ENCODE peak calls at places on chromosome 7, in eight cellular contexts. One of them, this sample, is unnamed.

GRCh38 chr7:139043823-139044812 is 8.3 kb upstream of the ZC3HAV1L start:
- DNase-seq in activated CD4-positive, alpha-beta T cell treated with anti-CD3 and anti-CD28 coated beads for 36 hours: peak
- DNase-seq in fibroblast of lung: no peak
- DNase-seq in D341Med: no peak
- DNase-seq in mammary epithelial cell: peak
- DNase-seq in H54: no peak
- DNase-seq in astrocyte of the hippocampus: no peak
- DNase-seq in activated CD8-positive, alpha-beta memory T cell treated with anti-CD3 and anti-CD28 coated beads for 4 hours: peak
- DNase-seq in this sample: peak

GRCh38 chr7:157224627-157225026 is 85.9 kb downstream of the UBE3C start:
- DNase-seq in activated CD8-positive, alpha-beta memory T cell treated with anti-CD3 and anti-CD28 coated beads for 4 hours: no peak
- DNase-seq in D341Med: no peak
- DNase-seq in fibroblast of lung: peak
- DNase-seq in activated CD4-positive, alpha-beta T cell treated with anti-CD3 and anti-CD28 coated beads for 36 hours: no peak
- DNase-seq in mammary epithelial cell: no peak
- DNase-seq in H54: no peak
- DNase-seq in astrocyte of the hippocampus: peak
- DNase-seq in this sample: no peak

GRCh38 chr7:108448777-108449576 is 7.3 kb downstream of the NRCAM start:
- DNase-seq in D341Med: peak
- DNase-seq in astrocyte of the hippocampus: peak
- DNase-seq in H54: no peak
- DNase-seq in activated CD4-positive, alpha-beta T cell treated with anti-CD3 and anti-CD28 coated beads for 36 hours: no peak
- DNase-seq in activated CD8-positive, alpha-beta memory T cell treated with anti-CD3 and anti-CD28 coated beads for 4 hours: no peak
- DNase-seq in mammary epithelial cell: no peak
- DNase-seq in fibroblast of lung: peak
- DNase-seq in this sample: no peak

GRCh38 chr7:30984359-30985107 is 20.8 kb downstream of the GHRHR start:
- DNase-seq in astrocyte of the hippocampus: peak
- DNase-seq in activated CD8-positive, alpha-beta memory T cell treated with anti-CD3 and anti-CD28 coated beads for 4 hours: no peak
- DNase-seq in D341Med: no peak
- DNase-seq in fibroblast of lung: peak
- DNase-seq in mammary epithelial cell: peak
- DNase-seq in H54: peak
- DNase-seq in activated CD4-positive, alpha-beta T cell treated with anti-CD3 and anti-CD28 coated beads for 36 hours: no peak
- DNase-seq in this sample: no peak

GRCh38 chr7:151837285-151838042 is 39.5 kb downstream of the PRKAG2 start:
- DNase-seq in mammary epithelial cell: no peak
- DNase-seq in H54: no peak
- DNase-seq in activated CD4-positive, alpha-beta T cell treated with anti-CD3 and anti-CD28 coated beads for 36 hours: no peak
- DNase-seq in D341Med: peak
- DNase-seq in astrocyte of the hippocampus: peak
- DNase-seq in activated CD8-positive, alpha-beta memory T cell treated with anti-CD3 and anti-CD28 coated beads for 4 hours: no peak
- DNase-seq in fibroblast of lung: no peak
- DNase-seq in this sample: no peak

GRCh38 chr7:503575-504111 is 16.0 kb downstream of the PDGFA start:
- DNase-seq in activated CD8-positive, alpha-beta memory T cell treated with anti-CD3 and anti-CD28 coated beads for 4 hours: no peak
- DNase-seq in H54: no peak
- DNase-seq in mammary epithelial cell: no peak
- DNase-seq in fibroblast of lung: no peak
- DNase-seq in D341Med: no peak
- DNase-seq in astrocyte of the hippocampus: no peak
- DNase-seq in activated CD4-positive, alpha-beta T cell treated with anti-CD3 and anti-CD28 coated beads for 36 hours: no peak
- DNase-seq in this sample: no peak

GRCh38 chr7:156152380-156152779 is 340.1 kb upstream of the SHH start:
- DNase-seq in H54: no peak
- DNase-seq in activated CD8-positive, alpha-beta memory T cell treated with anti-CD3 and anti-CD28 coated beads for 4 hours: no peak
- DNase-seq in D341Med: no peak
- DNase-seq in astrocyte of the hippocampus: no peak
- DNase-seq in mammary epithelial cell: no peak
- DNase-seq in fibroblast of lung: peak
- DNase-seq in activated CD4-positive, alpha-beta T cell treated with anti-CD3 and anti-CD28 coated beads for 36 hours: no peak
- DNase-seq in this sample: no peak

GRCh38 chr7:139807009-139807408 is 22.1 kb upstream of the TBXAS1 start:
- DNase-seq in activated CD8-positive, alpha-beta memory T cell treated with anti-CD3 and anti-CD28 coated beads for 4 hours: no peak
- DNase-seq in astrocyte of the hippocampus: no peak
- DNase-seq in activated CD4-positive, alpha-beta T cell treated with anti-CD3 and anti-CD28 coated beads for 36 hours: no peak
- DNase-seq in D341Med: no peak
- DNase-seq in H54: no peak
- DNase-seq in mammary epithelial cell: no peak
- DNase-seq in fibroblast of lung: no peak
- DNase-seq in this sample: no peak

GRCh38 chr7:94333810-94334209 is 60.9 kb upstream of the COL1A2 start:
- DNase-seq in D341Med: no peak
- DNase-seq in H54: no peak
- DNase-seq in astrocyte of the hippocampus: no peak
- DNase-seq in activated CD8-positive, alpha-beta memory T cell treated with anti-CD3 and anti-CD28 coated beads for 4 hours: no peak
- DNase-seq in activated CD4-positive, alpha-beta T cell treated with anti-CD3 and anti-CD28 coated beads for 36 hours: no peak
- DNase-seq in fibroblast of lung: no peak
- DNase-seq in mammary epithelial cell: peak
- DNase-seq in this sample: no peak

GRCh38 chr7:127897704-127898454 is 133.4 kb downstream of the LRRC4 start:
- DNase-seq in fibroblast of lung: no peak
- DNase-seq in activated CD8-positive, alpha-beta memory T cell treated with anti-CD3 and anti-CD28 coated beads for 4 hours: no peak
- DNase-seq in activated CD4-positive, alpha-beta T cell treated with anti-CD3 and anti-CD28 coated beads for 36 hours: peak
- DNase-seq in astrocyte of the hippocampus: no peak
- DNase-seq in H54: no peak
- DNase-seq in D341Med: no peak
- DNase-seq in mammary epithelial cell: peak
- DNase-seq in this sample: no peak

GRCh38 chr7:123625254-123625653 is 23.6 kb downstream of the ASB15 start:
- DNase-seq in H54: no peak
- DNase-seq in fibroblast of lung: no peak
- DNase-seq in mammary epithelial cell: no peak
- DNase-seq in activated CD8-positive, alpha-beta memory T cell treated with anti-CD3 and anti-CD28 coated beads for 4 hours: no peak
- DNase-seq in activated CD4-positive, alpha-beta T cell treated with anti-CD3 and anti-CD28 coated beads for 36 hours: no peak
- DNase-seq in astrocyte of the hippocampus: no peak
- DNase-seq in D341Med: no peak
- DNase-seq in this sample: no peak

GRCh38 chr7:2969398-2970306 is 74.0 kb downstream of the CARD11 start:
- DNase-seq in H54: no peak
- DNase-seq in mammary epithelial cell: no peak
- DNase-seq in astrocyte of the hippocampus: no peak
- DNase-seq in fibroblast of lung: no peak
- DNase-seq in activated CD4-positive, alpha-beta T cell treated with anti-CD3 and anti-CD28 coated beads for 36 hours: no peak
- DNase-seq in activated CD8-positive, alpha-beta memory T cell treated with anti-CD3 and anti-CD28 coated beads for 4 hours: no peak
- DNase-seq in D341Med: no peak
- DNase-seq in this sample: no peak

GRCh38 chr7:22464299-22464698 is 35.7 kb downstream of the STEAP1B start:
- DNase-seq in activated CD8-positive, alpha-beta memory T cell treated with anti-CD3 and anti-CD28 coated beads for 4 hours: no peak
- DNase-seq in D341Med: no peak
- DNase-seq in fibroblast of lung: no peak
- DNase-seq in astrocyte of the hippocampus: no peak
- DNase-seq in H54: no peak
- DNase-seq in activated CD4-positive, alpha-beta T cell treated with anti-CD3 and anti-CD28 coated beads for 36 hours: no peak
- DNase-seq in mammary epithelial cell: no peak
- DNase-seq in this sample: no peak

GRCh38 chr7:14900051-14900450 is 2.5 kb downstream of the DGKB start:
- DNase-seq in D341Med: no peak
- DNase-seq in mammary epithelial cell: peak
- DNase-seq in activated CD4-positive, alpha-beta T cell treated with anti-CD3 and anti-CD28 coated beads for 36 hours: no peak
- DNase-seq in H54: no peak
- DNase-seq in astrocyte of the hippocampus: no peak
- DNase-seq in fibroblast of lung: no peak
- DNase-seq in activated CD8-positive, alpha-beta memory T cell treated with anti-CD3 and anti-CD28 coated beads for 4 hours: no peak
- DNase-seq in this sample: no peak

GRCh38 chr7:144009361-144009760 is 9.2 kb downstream of the OR6B1 start:
- DNase-seq in H54: no peak
- DNase-seq in activated CD4-positive, alpha-beta T cell treated with anti-CD3 and anti-CD28 coated beads for 36 hours: no peak
- DNase-seq in astrocyte of the hippocampus: no peak
- DNase-seq in D341Med: no peak
- DNase-seq in fibroblast of lung: no peak
- DNase-seq in mammary epithelial cell: no peak
- DNase-seq in activated CD8-positive, alpha-beta memory T cell treated with anti-CD3 and anti-CD28 coated beads for 4 hours: no peak
- DNase-seq in this sample: no peak

GRCh38 chr7:87600130-87601124 is at the start of gene ABCB1:
- DNase-seq in activated CD8-positive, alpha-beta memory T cell treated with anti-CD3 and anti-CD28 coated beads for 4 hours: peak
- DNase-seq in fibroblast of lung: peak
- DNase-seq in H54: no peak
- DNase-seq in D341Med: peak
- DNase-seq in activated CD4-positive, alpha-beta T cell treated with anti-CD3 and anti-CD28 coated beads for 36 hours: peak
- DNase-seq in mammary epithelial cell: peak
- DNase-seq in astrocyte of the hippocampus: peak
- DNase-seq in this sample: peak

GRCh38 chr7:85106719-85107118 is 80.1 kb downstream of the SEMA3D start:
- DNase-seq in mammary epithelial cell: no peak
- DNase-seq in activated CD4-positive, alpha-beta T cell treated with anti-CD3 and anti-CD28 coated beads for 36 hours: no peak
- DNase-seq in activated CD8-positive, alpha-beta memory T cell treated with anti-CD3 and anti-CD28 coated beads for 4 hours: no peak
- DNase-seq in fibroblast of lung: no peak
- DNase-seq in H54: no peak
- DNase-seq in astrocyte of the hippocampus: no peak
- DNase-seq in D341Med: no peak
- DNase-seq in this sample: no peak

GRCh38 chr7:15557186-15557585 is 4.6 kb downstream of the AGMO start:
- DNase-seq in activated CD8-positive, alpha-beta memory T cell treated with anti-CD3 and anti-CD28 coated beads for 4 hours: no peak
- DNase-seq in mammary epithelial cell: no peak
- DNase-seq in D341Med: no peak
- DNase-seq in fibroblast of lung: no peak
- DNase-seq in activated CD4-positive, alpha-beta T cell treated with anti-CD3 and anti-CD28 coated beads for 36 hours: no peak
- DNase-seq in H54: no peak
- DNase-seq in astrocyte of the hippocampus: no peak
- DNase-seq in this sample: no peak

GRCh38 chr7:149004405-149005370 is 23.6 kb downstream of the PDIA4 start:
- DNase-seq in activated CD4-positive, alpha-beta T cell treated with anti-CD3 and anti-CD28 coated beads for 36 hours: no peak
- DNase-seq in mammary epithelial cell: no peak
- DNase-seq in fibroblast of lung: peak
- DNase-seq in activated CD8-positive, alpha-beta memory T cell treated with anti-CD3 and anti-CD28 coated beads for 4 hours: no peak
- DNase-seq in astrocyte of the hippocampus: peak
- DNase-seq in D341Med: no peak
- DNase-seq in H54: no peak
- DNase-seq in this sample: no peak